ENCODE peak calls at places on chromosomes 12 and 14, in six cellular contexts. R is heart left ventricle, E is stomach, L is astrocyte of the spinal cord, Z is colonic mucosa, G is GM06990. T is an unnamed sample.

GRCh38 chr12:1099158-1099557 is 108.1 kb downstream of the ERC1 start:
- DNase-seq in E (no peak), R (no peak), G (peak; percentile 54), L (no peak), Z (peak; percentile 43), T (no peak)

GRCh38 chr12:99232324-99232723 is 415.2 kb upstream of the GARIN6 start:
- DNase-seq in R (no peak), Z (no peak), E (no peak), L (no peak), G (no peak), T (no peak)

GRCh38 chr12:55797068-55797467 is 20.5 kb downstream of the SARNP start:
- DNase-seq in Z (no peak), R (no peak), E (no peak), G (no peak), L (peak; percentile 55), T (no peak)

GRCh38 chr14:60641722-60642269 is 7.5 kb downstream of the SIX1 start:
- DNase-seq in R (no peak), E (no peak), G (no peak), Z (no peak), L (no peak), T (no peak)

GRCh38 chr12:128643106-128643651 is 180.6 kb downstream of the SLC15A4 start:
- DNase-seq in G (no peak), E (no peak), L (no peak), R (no peak), Z (no peak), T (no peak)

GRCh38 chr12:77324416-77324762 is 259.0 kb upstream of the E2F7 start:
- DNase-seq in G (no peak), E (no peak), Z (no peak), R (no peak), L (no peak), T (no peak)

GRCh38 chr12:66662729-66663128 is 16.1 kb downstream of the GRIP1 start:
- DNase-seq in G (no peak), Z (no peak), L (peak; percentile 68), E (no peak), R (no peak), T (no peak)

GRCh38 chr12:15632708-15633107 is 156.5 kb downstream of the EPS8 start:
- DNase-seq in E (no peak), Z (no peak), G (no peak), R (no peak), L (no peak), T (no peak)

GRCh38 chr12:104263026-104263425 is 40.5 kb upstream of the EID3 start:
- DNase-seq in R (no peak), G (no peak), Z (no peak), L (no peak), E (no peak), T (no peak)

GRCh38 chr12:95633049-95633545 is 81.8 kb upstream of the USP44 start:
- DNase-seq in Z (peak; percentile 78), R (peak; percentile 38), G (no peak), L (peak; percentile 82), E (peak; percentile 55), T (no peak)

GRCh38 chr14:103828315-103828967 is 18.9 kb downstream of the PPP1R13B start:
- DNase-seq in L (no peak), G (no peak), R (peak; percentile 37), Z (peak; percentile 27), E (peak; percentile 55), T (no peak)

GRCh38 chr12:18612971-18613370 is 124.8 kb downstream of the PLCZ1 start:
- DNase-seq in R (no peak), Z (no peak), L (no peak), E (no peak), G (no peak), T (no peak)

GRCh38 chr14:104639889-104640548 is 35.4 kb upstream of the TMEM179 start:
- DNase-seq in G (peak; percentile 62), L (peak; percentile 32), Z (peak; percentile 57), R (peak; percentile 63), E (peak; percentile 72), T (no peak)

GRCh38 chr12:75666980-75667359 is 155.6 kb upstream of the KRR1 start:
- DNase-seq in G (no peak), E (no peak), R (no peak), Z (no peak), L (peak; percentile 84), T (no peak)

GRCh38 chr12:98062464-98063245 is 452.7 kb upstream of the TMPO start:
- DNase-seq in R (no peak), E (no peak), G (no peak), L (no peak), Z (no peak), T (no peak)

GRCh38 chr12:57738661-57739237 is at the start of gene AGAP2:
- DNase-seq in R (no peak), G (no peak), Z (no peak), E (no peak), L (no peak), T (no peak)

GRCh38 chr14:85131523-85131922 is 398.4 kb upstream of the FLRT2 start:
- DNase-seq in L (no peak), E (peak; percentile 57), G (no peak), Z (no peak), R (no peak), T (no peak)

GRCh38 chr14:85471744-85472143 is 58.2 kb upstream of the FLRT2 start:
- DNase-seq in L (peak; percentile 92), E (no peak), G (no peak), Z (no peak), R (no peak), T (peak; percentile 86)

GRCh38 chr12:111434680-111435338 is 29.1 kb downstream of the SH2B3 start:
- DNase-seq in L (peak; percentile 60), R (peak; percentile 82), G (peak; percentile 83), Z (peak; percentile 73), E (no peak), T (no peak)

GRCh38 chr14:38723954-38724353 is 379.1 kb downstream of the SEC23A start:
- DNase-seq in R (no peak), E (no peak), L (no peak), G (no peak), Z (no peak), T (no peak)

GRCh38 chr12:88624911-88625310 is 44.6 kb upstream of the KITLG start:
- DNase-seq in Z (no peak), L (peak; percentile 13), G (no peak), E (no peak), R (no peak), T (no peak)

GRCh38 chr14:65840118-65840751 is 427.7 kb downstream of the FUT8 start:
- DNase-seq in R (peak; percentile 39), E (no peak), Z (no peak), G (no peak), L (no peak), T (peak; percentile 10)

GRCh38 chr14:77376380-77376770 is 519 bp downstream of the TMED8 start:
- DNase-seq in E (peak; percentile 25), R (peak; percentile 30), Z (peak; percentile 34), G (no peak), L (peak; percentile 24), T (no peak)

GRCh38 chr12:57881035-57881973 is 34.8 kb upstream of the CTDSP2 start:
- DNase-seq in R (no peak), Z (peak; percentile 63), E (no peak), L (no peak), G (no peak), T (no peak)

GRCh38 chr14:92942136-92942535 is 19.2 kb downstream of the CHGA start:
- DNase-seq in Z (no peak), L (no peak), R (no peak), G (no peak), E (no peak), T (no peak)

DNA sequence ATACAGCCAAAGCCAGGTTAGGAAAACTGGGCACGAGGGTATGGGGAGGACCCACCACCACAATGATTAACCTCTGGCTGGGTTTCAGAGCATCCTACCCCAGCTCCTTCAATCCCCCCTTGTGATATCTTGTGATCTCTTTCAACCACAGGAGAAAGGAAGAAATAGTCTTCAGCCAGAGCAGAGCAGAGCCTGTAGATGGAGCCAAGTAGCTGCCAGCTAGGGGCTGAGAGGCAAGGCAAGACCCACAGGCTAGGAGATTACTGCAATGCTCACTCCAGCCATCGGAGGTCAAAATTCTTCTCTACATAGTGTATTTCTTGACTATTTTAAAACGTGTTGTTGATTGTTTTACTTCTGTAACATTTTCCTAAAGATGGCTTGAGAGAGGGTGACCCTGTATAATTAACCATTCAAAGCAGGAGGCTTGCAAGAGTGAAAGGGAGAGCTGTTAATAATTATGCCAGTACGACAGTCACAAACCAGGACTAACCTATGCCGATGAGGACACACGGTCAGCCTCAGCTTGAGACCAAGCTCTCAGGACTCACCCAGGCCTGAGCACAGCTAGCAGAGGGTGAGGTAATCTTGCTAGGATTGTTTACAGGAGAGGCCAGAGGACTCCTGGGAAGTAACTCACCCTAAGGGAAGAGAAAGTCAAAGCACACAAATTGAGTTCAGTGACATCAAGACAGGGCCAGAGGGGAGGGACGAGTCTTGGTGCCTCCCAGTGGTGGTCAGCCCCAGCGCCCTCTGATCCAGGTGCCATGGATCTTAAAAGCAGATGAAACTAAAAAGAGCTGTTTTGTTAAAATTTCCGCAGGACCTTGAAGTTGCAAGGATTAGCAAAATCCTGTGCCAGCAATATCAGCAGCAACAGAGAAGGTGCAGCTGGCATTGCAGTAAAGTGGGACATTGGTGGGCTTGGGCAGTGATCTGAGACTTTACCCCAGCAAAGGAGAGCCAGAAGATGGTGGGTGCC is 29.8 kb upstream of the CDKN3 start:
- DNase-seq in R (peak; percentile 33), L (peak; percentile 73), G (no peak), E (peak; percentile 42), Z (peak; percentile 40), T (no peak)
- H3K4me3 ChIP-seq in R (no peak overlapping the region), L (no peak overlapping the region), G (no peak overlapping the region), E (no peak overlapping the region), Z (no peak overlapping the region), T (no peak overlapping the region)

GRCh38 chr12:102653406-102653805 is 173.0 kb upstream of the IGF1 start:
- DNase-seq in R (no peak), G (no peak), E (no peak), L (no peak), Z (no peak), T (no peak)
- TF ChIP-seq CTCF in R (no peak), G (no peak), E (no peak), L (no peak), Z (no peak), T (no peak)

GRCh38 chr14:94036328-94037167 is 10.4 kb downstream of the OTUB2 start:
- DNase-seq in Z (peak; percentile 81), G (no peak), L (peak; percentile 51), R (peak; percentile 76), E (peak; percentile 78), T (no peak)
- H3K4me3 ChIP-seq in Z (no peak overlapping the region), G (no peak overlapping the region), L (no peak overlapping the region), R (no peak overlapping the region), E (no peak overlapping the region), T (no peak overlapping the region)

DNA sequence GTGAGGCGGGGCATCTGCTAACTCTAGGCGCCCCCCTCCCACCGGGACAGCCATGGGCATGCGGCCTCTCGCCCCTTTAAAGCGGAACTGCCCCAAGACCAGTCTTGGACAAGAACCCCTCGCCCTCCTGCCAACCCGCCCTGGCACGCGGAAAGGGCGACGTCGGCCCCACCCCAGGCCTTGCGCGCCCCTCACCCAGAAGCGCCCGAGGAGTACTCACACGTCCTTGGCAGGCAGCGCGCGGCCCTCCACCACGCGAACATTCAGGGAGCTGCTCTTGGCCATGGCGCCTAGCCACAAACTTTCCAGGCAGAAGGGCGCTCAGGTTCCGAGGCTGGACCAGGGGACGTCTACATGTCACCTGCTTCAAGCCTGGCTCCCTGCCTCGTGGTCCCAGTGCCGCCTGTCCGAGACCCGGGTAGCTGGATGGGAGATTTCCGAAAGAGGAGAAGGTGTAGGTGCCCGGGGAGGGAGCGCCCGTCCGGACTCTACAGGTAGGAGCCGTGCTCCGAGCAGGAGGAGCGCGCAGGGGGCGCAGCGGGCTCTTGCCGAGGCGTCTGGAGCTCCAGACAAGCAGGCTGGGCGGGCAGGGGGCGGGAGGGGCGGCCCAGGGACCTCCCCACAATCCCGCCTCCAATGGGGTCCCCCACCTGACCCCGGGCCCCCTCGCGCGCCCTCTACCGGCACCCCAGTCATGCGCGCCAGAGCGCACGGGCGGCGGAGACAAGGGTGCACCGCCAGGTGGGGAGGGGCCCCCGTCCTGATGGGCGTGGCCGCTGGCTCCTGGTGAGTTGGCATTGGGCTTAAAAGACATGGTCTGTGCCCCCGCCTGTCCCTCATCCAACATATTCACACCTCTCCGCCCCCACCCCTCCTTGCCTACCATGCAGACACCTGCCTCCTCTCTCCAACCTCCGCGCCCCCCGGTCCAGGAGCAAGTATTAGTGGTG is at the start of gene RASAL1:
- DNase-seq in E (peak; percentile 79), R (no peak), G (peak; percentile 57), Z (peak; percentile 91), L (no peak), T (no peak)
- TF ChIP-seq CTCF in E (peak; percentile 11), R (no peak), G (peak; percentile 63), Z (peak; percentile 68), L (no peak), T (peak; percentile 59)

T was measured in LNCaP clone FGC.